ENCODE peak calls at places on chromosomes 6 and 20, in ten cellular contexts. X is mesenteric fat pad, I is H7, V is GM12865, A is RWPE1, Y is neural crest cell, M is NCI-H2029, Z is HCEC 1CT, N is ELF-1, S is cardiac fibroblast. H is an unnamed sample.

GRCh38 chr6:130420911-130421310 is 55.1 kb downstream of the TMEM200A start:
- DNase-seq in I (no peak), A (no peak), X (no peak), V (no peak), M (no peak), N (no peak), Z (no peak), Y (no peak), S (no peak), H (no peak)

GRCh38 chr6:166583230-166583629 is 3.2 kb downstream of the RAMACL start:
- DNase-seq in M (no peak), X (no peak), Z (no peak), S (no peak), N (no peak), Y (no peak), V (no peak), I (no peak), A (no peak), H (no peak)

GRCh38 chr6:31713465-31713864 is 1.7 kb upstream of the LY6G6D start:
- DNase-seq in I (peak), A (no peak), S (no peak), X (no peak), Z (no peak), M (no peak), Y (no peak), V (no peak), N (no peak), H (no peak)

GRCh38 chr20:52313335-52313963 is 121.9 kb upstream of the ZFP64 start:
- DNase-seq in A (peak), N (peak), Z (peak), M (peak), I (peak), V (no peak), S (peak), Y (peak), X (no peak), H (peak)

GRCh38 chr6:121382467-121383121 is 48.3 kb upstream of the TBC1D32 start:
- DNase-seq in X (no peak), Z (no peak), M (no peak), I (no peak), Y (no peak), S (no peak), N (no peak), V (no peak), A (no peak), H (peak)

GRCh38 chr6:7204726-7205125 is 97.0 kb downstream of the RREB1 start:
- DNase-seq in Z (no peak), I (no peak), X (no peak), Y (no peak), M (no peak), S (no peak), V (no peak), A (no peak), N (no peak), H (peak)

GRCh38 chr20:33561981-33562601 is 72.2 kb downstream of the CBFA2T2 start:
- DNase-seq in V (no peak), Y (no peak), M (peak), X (no peak), Z (peak), I (peak), A (peak), S (peak), N (peak), H (peak)

GRCh38 chr20:62588458-62589149 is 53.7 kb upstream of the SLCO4A1 start:
- DNase-seq in S (peak), V (no peak), N (no peak), Z (peak), I (no peak), M (no peak), Y (no peak), X (no peak), A (peak), H (peak)

GRCh38 chr20:33674294-33675126 is at the start of gene NECAB3:
- DNase-seq in V (peak), A (peak), S (peak), I (peak), M (peak), N (peak), Y (peak), X (peak), Z (peak), H (peak)

GRCh38 chr6:89411019-89411268 is 1.1 kb downstream of the RRAGD start:
- DNase-seq in S (no peak), V (peak), A (no peak), I (no peak), X (no peak), M (peak), Z (no peak), Y (no peak), N (peak), H (no peak)

GRCh38 chr6:91042656-91043055 is 455.8 kb upstream of the MAP3K7 start:
- DNase-seq in Y (no peak), V (no peak), M (no peak), Z (no peak), I (no peak), X (no peak), S (no peak), A (no peak), N (no peak), H (no peak)

GRCh38 chr20:14264869-14265268 is 72.5 kb downstream of the FLRT3 start:
- DNase-seq in M (no peak), N (peak), Z (peak), Y (no peak), S (peak), X (no peak), A (peak), I (peak), V (peak), H (peak)

GRCh38 chr20:63751471-63752271 is 12.1 kb downstream of the SLC2A4RG start:
- DNase-seq in Y (no peak), I (peak), Z (no peak), V (no peak), X (no peak), N (no peak), M (no peak), S (no peak), A (no peak), H (no peak)

GRCh38 chr20:25054995-25055629 is 2.8 kb downstream of the ACSS1 start:
- DNase-seq in X (no peak), Z (peak), I (no peak), S (peak), N (no peak), M (no peak), A (peak), Y (no peak), V (no peak), H (peak)

GRCh38 chr6:109313139-109313538 is 69.1 kb downstream of the CD164 start:
- DNase-seq in Y (no peak), A (no peak), V (no peak), N (no peak), X (no peak), M (no peak), S (no peak), Z (no peak), I (no peak), H (no peak)

GRCh38 chr20:23445596-23446217 is 6.2 kb downstream of the CSTL1 start:
- DNase-seq in N (peak), Z (peak), M (no peak), I (no peak), Y (no peak), S (peak), V (no peak), X (no peak), A (peak), H (peak)

GRCh38 chr20:8020314-8021079 is 936 bp upstream of the TMX4 start:
- DNase-seq in M (no peak), S (no peak), X (no peak), A (no peak), I (no peak), Z (no peak), Y (no peak), N (no peak), V (peak), H (no peak)

H was measured in fibroblast of the aortic adventitia.